ENCODE peak calls at places on chromosome 10, in six cellular contexts. Z, C, B, G, K and H are unnamed samples.

GRCh38 chr10:78175444-78175843 is 141.8 kb downstream of the RPS24 start:
- DNase-seq in C (no peak), G (no peak), B (no peak), K (no peak), Z (no peak), H (no peak)

GRCh38 chr10:118732253-118733194 is 22.2 kb downstream of the CACUL1 start:
- DNase-seq in Z (no peak), B (no peak), C (no peak), G (no peak), K (no peak), H (no peak)

GRCh38 chr10:79220296-79220695 is 127.0 kb upstream of the PPIF start:
- DNase-seq in K (no peak), G (no peak), C (no peak), B (no peak), Z (no peak), H (no peak)

GRCh38 chr10:15486404-15486803 is 115.3 kb upstream of the FAM171A1 start:
- DNase-seq in K (no peak), G (peak; percentile 54), C (no peak), Z (no peak), B (peak; percentile 86), H (no peak)

GRCh38 chr10:70617798-70618568 is 15.4 kb upstream of the PRF1 start:
- DNase-seq in G (peak; percentile 25), Z (no peak), K (no peak), B (peak; percentile 68), C (no peak), H (no peak)

GRCh38 chr10:67861750-67862460 is 22.6 kb upstream of the SIRT1 start:
- DNase-seq in G (no peak), B (no peak), C (no peak), Z (peak; percentile 79), K (no peak), H (no peak)

GRCh38 chr10:22420787-22421517 is 75.7 kb downstream of the SPAG6 start:
- DNase-seq in Z (no peak), K (no peak), G (no peak), B (peak; percentile 59), C (no peak), H (no peak)

GRCh38 chr10:124524991-124525653 is 63.5 kb downstream of the LHPP start:
- DNase-seq in Z (no peak), C (no peak), B (peak; percentile 15), G (no peak), K (no peak), H (peak; percentile 70)

GRCh38 chr10:93397020-93397419 is 85.1 kb downstream of the MYOF start:
- DNase-seq in K (no peak), Z (no peak), G (no peak), C (no peak), B (peak; percentile 71), H (no peak)

GRCh38 chr10:56178210-56178609 is 182.8 kb downstream of the ZWINT start:
- DNase-seq in Z (peak; percentile 19), G (no peak), B (no peak), C (no peak), K (no peak), H (no peak)

GRCh38 chr10:4845766-4846165 is 19.8 kb downstream of the AKR1E2 start:
- DNase-seq in C (no peak), K (no peak), B (no peak), G (no peak), Z (no peak), H (no peak)

GRCh38 chr10:64537112-64537511 is 1015.9 kb downstream of the REEP3 start:
- DNase-seq in B (no peak), K (no peak), Z (no peak), G (no peak), C (no peak), H (no peak)

GRCh38 chr10:124097883-124098282 is 4.5 kb upstream of the CHST15 start:
- DNase-seq in B (no peak), G (no peak), C (no peak), Z (no peak), K (no peak), H (peak; percentile 55)

GRCh38 chr10:58588673-58589265 is 76.1 kb downstream of the BICC1 start:
- DNase-seq in K (no peak), C (no peak), B (no peak), G (no peak), Z (peak; percentile 36), H (peak; percentile 40)

GRCh38 chr10:24162236-24162635 is 46.7 kb upstream of the KIAA1217 start:
- DNase-seq in K (no peak), B (no peak), C (no peak), Z (no peak), G (no peak), H (no peak)

DNA sequence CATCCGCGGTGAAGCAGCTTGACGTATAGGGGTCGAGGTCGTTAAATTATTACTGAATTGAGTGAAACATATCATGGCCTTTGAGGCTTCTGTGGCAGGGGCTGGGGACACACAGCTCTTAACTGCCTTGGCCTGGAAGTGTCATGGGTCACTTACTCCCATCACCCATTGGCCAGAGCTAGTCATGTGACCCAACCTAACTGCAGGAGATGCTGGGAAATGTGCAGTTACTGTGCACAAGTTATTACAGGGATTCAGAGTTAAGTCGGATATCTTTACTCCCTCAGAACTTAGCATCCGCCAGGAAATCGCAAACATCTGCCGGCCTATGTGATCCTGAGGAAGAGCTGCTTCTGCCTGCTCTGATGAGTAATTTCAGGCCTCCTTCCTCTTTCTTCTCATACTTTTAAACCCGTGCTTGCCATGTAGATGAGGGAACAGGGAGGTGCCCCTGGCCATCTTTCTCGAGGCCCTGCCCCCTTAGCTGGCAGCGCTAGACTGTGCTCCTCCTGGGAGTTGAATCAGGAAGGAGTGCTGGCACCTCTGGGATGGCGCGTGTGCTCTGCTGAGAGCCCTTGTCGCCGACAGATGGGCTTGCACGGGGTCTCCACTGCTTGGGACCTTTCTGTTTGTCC is 203.6 kb downstream of the TCF7L2 start:
- DNase-seq in B (no peak), C (no peak), K (no peak), Z (no peak), G (no peak), H (no peak)
- H3K27ac ChIP-seq in B (no peak overlapping the region), C (no peak overlapping the region), K (no peak overlapping the region), Z (peak overlapping the region; percentile 39), G (no peak overlapping the region), H (no peak overlapping the region)

DNA sequence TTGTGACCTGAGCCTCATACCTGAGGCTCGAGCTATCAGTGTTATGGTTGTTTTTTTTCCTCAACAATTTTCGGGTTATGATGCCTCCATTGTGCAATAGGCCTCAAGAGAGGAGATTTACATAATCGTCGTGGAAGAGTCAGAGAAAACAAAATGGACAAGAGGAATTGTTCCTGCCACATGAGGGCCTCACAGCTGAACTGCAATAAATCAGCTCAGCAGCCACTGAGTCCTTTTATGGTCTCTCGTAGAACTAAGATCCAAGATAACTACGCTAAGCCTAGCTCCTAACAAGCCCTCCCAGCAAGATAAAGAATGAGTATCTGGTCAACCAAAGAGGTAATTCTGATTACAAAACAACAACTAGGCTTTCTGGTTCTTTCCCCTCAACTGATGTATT is 336.8 kb downstream of the WDR11 start:
- DNase-seq in K (no peak), Z (peak; percentile 14), C (no peak), B (no peak), G (no peak), H (no peak)
- TF ChIP-seq CTCF in K (peak; percentile 28), Z (no peak), C (no peak), B (no peak), G (no peak), H (no peak)

GRCh38 chr10:30238836-30239235 is 110.2 kb downstream of the MTPAP start:
- DNase-seq in Z (no peak), K (no peak), C (no peak), B (no peak), G (no peak), H (no peak)
- H3K27ac ChIP-seq in Z (no peak overlapping the region), K (no peak overlapping the region), C (no peak overlapping the region), B (no peak overlapping the region), G (no peak overlapping the region), H (no peak overlapping the region)

DNA sequence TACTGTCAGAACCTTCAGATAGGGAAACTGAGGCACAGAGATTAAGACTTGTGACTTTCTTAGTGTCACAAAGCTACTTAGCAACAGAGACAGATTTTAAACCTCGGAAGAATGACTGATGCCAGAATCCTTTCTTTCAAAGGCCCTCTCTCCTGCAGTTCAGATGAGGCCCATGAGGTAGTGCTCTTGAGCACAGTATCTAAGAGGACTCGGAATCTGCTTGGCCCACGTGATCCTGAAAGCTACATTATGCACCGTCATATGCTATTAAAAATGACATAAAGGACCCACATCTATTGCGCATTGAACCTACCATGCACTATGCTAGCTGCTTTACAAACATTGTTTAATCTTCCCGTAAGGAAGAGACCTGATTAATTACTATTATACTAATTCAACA is 355.9 kb downstream of the SFMBT2 start:
- DNase-seq in B (peak; percentile 55), Z (peak; percentile 74), K (peak; percentile 10), C (no peak), G (peak; percentile 1), H (peak; percentile 23)
- TF ChIP-seq CTCF in B (no peak), Z (peak; percentile 55), K (no peak), C (no peak), G (peak; percentile 62), H (no peak)

DNA sequence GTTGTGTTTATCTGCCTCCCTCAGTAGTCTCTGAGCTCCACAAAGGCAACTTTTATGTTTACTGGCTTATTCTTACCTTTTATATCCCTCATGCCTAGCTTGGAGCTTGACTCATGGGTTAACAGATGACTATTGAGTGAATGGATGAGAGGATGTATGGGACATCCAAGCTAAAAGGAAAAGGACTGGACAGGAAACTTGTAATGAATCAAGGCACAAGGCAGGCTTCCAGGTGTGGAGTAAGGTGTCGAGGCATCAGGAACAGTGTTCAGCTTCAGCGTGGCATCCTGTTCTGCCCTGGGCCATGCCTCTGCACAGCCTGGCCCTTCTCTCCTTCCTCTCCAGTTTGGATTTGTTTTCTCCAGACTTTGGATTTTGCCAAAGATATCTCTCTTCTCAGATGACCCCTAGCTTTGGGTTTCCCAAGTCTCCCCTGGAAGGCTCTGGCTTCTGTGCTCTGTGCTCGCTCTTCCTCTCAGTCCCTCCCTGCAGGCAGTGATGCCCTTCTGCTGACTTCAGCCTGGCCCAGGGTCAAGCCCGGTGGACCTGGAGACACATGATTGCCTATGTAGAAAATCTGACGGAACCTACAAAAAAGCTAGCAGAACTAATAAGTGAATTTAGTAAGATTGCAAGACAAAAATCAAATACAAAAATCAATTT is 367.3 kb downstream of the CXCL12 start:
- DNase-seq in Z (no peak), K (no peak), G (no peak), B (no peak), C (no peak), H (no peak)
- H3K27ac ChIP-seq in Z (no peak overlapping the region), K (no peak overlapping the region), G (no peak overlapping the region), B (no peak overlapping the region), C (peak overlapping the region; percentile 75), H (no peak overlapping the region)

GRCh38 chr10:75407716-75408511 is 6.3 kb upstream of the ZNF503 start:
- DNase-seq in C (peak; percentile 60), G (no peak), K (no peak), Z (peak; percentile 71), B (peak; percentile 54), H (no peak)
- TF ChIP-seq CTCF in C (no peak), G (no peak), K (no peak), Z (no peak), B (no peak), H (peak; percentile 31)

GRCh38 chr10:100911472-100911871 is 1.3 kb upstream of the SLF2 start:
- DNase-seq in K (no peak), C (no peak), Z (no peak), B (no peak), G (no peak), H (no peak)
- H3K27ac ChIP-seq in K (no peak overlapping the region), C (peak overlapping the region; percentile 90), Z (no peak overlapping the region), B (no peak overlapping the region), G (no peak overlapping the region), H (no peak overlapping the region)